ENCODE peak calls at places on chromosomes 11 and 22, in seven cellular contexts. O is coronary artery, A is dorsolateral prefrontal cortex, H is astrocyte, X is A549, P is transverse colon, N is small intestine. C is an unnamed sample.

GRCh38 chr11:61958590-61958989 is 8.4 kb downstream of the BEST1 start:
- DNase-seq in O (no peak), A (no peak), H (no peak), X (no peak), P (no peak), N (no peak), C (no peak)

GRCh38 chr11:16096336-16096735 is 260.0 kb downstream of the SOX6 start:
- DNase-seq in O (no peak), A (no peak), H (peak), X (no peak), P (no peak), N (no peak), C (no peak)

GRCh38 chr22:44182591-44183588 is 2.2 kb downstream of the PARVG start:
- DNase-seq in O (no peak), A (no peak), H (no peak), X (no peak), P (peak), N (peak), C (peak)

GRCh38 chr22:33110562-33111163 is 52.5 kb upstream of the SYN3 start:
- DNase-seq in O (no peak), A (peak), H (no peak), X (no peak), P (no peak), N (no peak), C (no peak)

GRCh38 chr11:121157756-121158155 is 56.7 kb downstream of the TECTA start:
- DNase-seq in O (no peak), A (no peak), H (no peak), X (no peak), P (no peak), N (no peak), C (no peak)

GRCh38 chr11:9060700-9061111 is 30.7 kb downstream of the SCUBE2 start:
- DNase-seq in O (no peak), A (no peak), H (no peak), X (peak), P (no peak), N (no peak), C (no peak)

GRCh38 chr11:92580931-92581330 is 356.3 kb downstream of the FAT3 start:
- DNase-seq in O (no peak), A (no peak), H (no peak), X (no peak), P (no peak), N (no peak), C (no peak)

GRCh38 chr11:35134403-35135126 is 4.4 kb upstream of the CD44 start:
- DNase-seq in O (no peak), A (no peak), H (no peak), X (no peak), P (no peak), N (no peak), C (no peak)

GRCh38 chr11:129911298-129911697 is 15.9 kb upstream of the NFRKB start:
- DNase-seq in O (no peak), A (no peak), H (no peak), X (no peak), P (no peak), N (no peak), C (no peak)

GRCh38 chr11:24240496-24240895 is 256.4 kb upstream of the LUZP2 start:
- DNase-seq in O (no peak), A (no peak), H (no peak), X (no peak), P (no peak), N (no peak), C (no peak)

GRCh38 chr11:6703247-6704063 is 20.3 kb upstream of the MRPL17 start:
- DNase-seq in O (no peak), A (peak), H (peak), X (peak), P (peak), N (peak), C (peak)

GRCh38 chr11:69148377-69148762 is 7.4 kb upstream of the SMIM38 start:
- DNase-seq in O (no peak), A (no peak), H (no peak), X (no peak), P (no peak), N (no peak), C (no peak)

GRCh38 chr11:32432565-32433248 is 2.6 kb downstream of the WT1 start:
- DNase-seq in O (no peak), A (no peak), H (no peak), X (no peak), P (no peak), N (no peak), C (no peak)

GRCh38 chr22:50545522-50546325 is at the start of gene KLHDC7B:
- DNase-seq in O (no peak), A (no peak), H (no peak), X (no peak), P (no peak), N (no peak), C (no peak)

GRCh38 chr11:71139516-71140205 is 112.7 kb downstream of the SHANK2 start:
- DNase-seq in O (no peak), A (peak), H (no peak), X (no peak), P (no peak), N (peak), C (no peak)

GRCh38 chr11:15114501-15115475 is at the start of gene INSC:
- DNase-seq in O (no peak), A (no peak), H (no peak), X (no peak), P (no peak), N (no peak), C (no peak)

GRCh38 chr11:57324154-57324885 is 432 bp downstream of the TNKS1BP1 start:
- DNase-seq in O (no peak), A (no peak), H (peak), X (peak), P (peak), N (no peak), C (peak)

GRCh38 chr22:39678862-39679490 is 108.4 kb downstream of the CACNA1I start:
- DNase-seq in O (no peak), A (no peak), H (no peak), X (no peak), P (no peak), N (no peak), C (no peak)

GRCh38 chr22:42684462-42685195 is 35.4 kb upstream of the CYB5R3 start:
- DNase-seq in O (no peak), A (no peak), H (peak), X (no peak), P (no peak), N (no peak), C (no peak)

GRCh38 chr11:46345131-46345597 is 2.1 kb upstream of the DGKZ start:
- DNase-seq in O (no peak), A (no peak), H (no peak), X (no peak), P (peak), N (no peak), C (no peak)

GRCh38 chr11:67274768-67275605 is 8.7 kb downstream of the GRK2 start:
- DNase-seq in O (no peak), A (no peak), H (no peak), X (no peak), P (peak), N (no peak), C (no peak)

GRCh38 chr11:67272327-67273259 is 6.3 kb downstream of the GRK2 start:
- DNase-seq in O (no peak), A (no peak), H (no peak), X (no peak), P (peak), N (no peak), C (no peak)

GRCh38 chr11:67271548-67272284 is 5.4 kb downstream of the GRK2 start:
- DNase-seq in O (peak), A (no peak), H (no peak), X (no peak), P (peak), N (peak), C (no peak)

GRCh38 chr11:67271212-67271547 is 4.9 kb downstream of the GRK2 start:
- DNase-seq in O (no peak), A (no peak), H (no peak), X (no peak), P (no peak), N (no peak), C (no peak)

GRCh38 chr11:67273260-67273990 is 7.2 kb downstream of the GRK2 start:
- DNase-seq in O (no peak), A (no peak), H (no peak), X (no peak), P (peak), N (no peak), C (no peak)
- H3K27ac ChIP-seq in O (peak), A (peak), H (no peak), X (no peak), P (peak), N (peak), C (peak)

GRCh38 chr22:37233751-37234631 is 10.1 kb downstream of the RAC2 start:
- DNase-seq in O (no peak), A (no peak), H (no peak), X (no peak), P (peak), N (no peak), C (no peak)
- H3K27ac ChIP-seq in O (no peak), A (no peak), H (no peak), X (peak), P (no peak), N (no peak), C (no peak)

DNA sequence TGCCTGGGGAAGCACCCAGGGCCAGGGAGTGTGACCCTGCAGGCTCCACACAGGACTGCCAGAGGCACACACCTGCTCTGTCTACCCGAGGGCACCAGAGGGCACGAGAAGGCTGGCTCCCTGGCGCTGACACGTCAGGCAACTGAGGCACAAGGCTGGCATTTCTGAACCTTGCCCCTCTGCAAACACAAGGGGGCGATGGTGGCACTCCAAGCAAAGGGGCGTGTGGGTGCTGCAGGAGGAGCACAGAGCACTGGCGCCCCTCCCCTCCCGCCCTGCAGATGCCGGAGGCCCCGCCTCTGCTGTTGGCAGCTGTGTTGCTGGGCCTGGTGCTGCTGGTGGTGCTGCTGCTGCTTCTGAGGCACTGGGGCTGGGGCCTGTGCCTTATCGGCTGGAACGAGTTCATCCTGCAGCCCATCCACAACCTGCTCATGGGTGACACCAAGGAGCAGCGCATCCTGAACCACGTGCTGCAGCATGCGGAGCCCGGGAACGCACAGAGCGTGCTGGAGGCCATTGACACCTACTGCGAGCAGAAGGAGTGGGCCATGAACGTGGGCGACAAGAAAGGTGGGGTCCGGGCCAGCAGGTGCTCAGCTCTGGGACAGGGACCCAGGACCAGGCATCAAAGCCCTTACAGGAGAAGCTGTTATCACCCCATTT is 20.8 kb upstream of the TXNRD2 start:
- DNase-seq in O (no peak), A (peak), H (peak), X (peak), P (peak), N (peak), C (peak)
- H3K27ac ChIP-seq in O (no peak), A (peak), H (peak), X (no peak), P (peak), N (peak), C (peak)

GRCh38 chr11:65376138-65376713 is 6.2 kb downstream of the SLC25A45 start:
- DNase-seq in O (no peak), A (no peak), H (no peak), X (no peak), P (no peak), N (no peak), C (no peak)

GRCh38 chr11:65377036-65377435 is 5.4 kb downstream of the SLC25A45 start:
- DNase-seq in O (no peak), A (no peak), H (no peak), X (no peak), P (no peak), N (no peak), C (no peak)

GRCh38 chr11:65377777-65378176 is 4.7 kb downstream of the SLC25A45 start:
- DNase-seq in O (no peak), A (no peak), H (no peak), X (no peak), P (no peak), N (no peak), C (no peak)

GRCh38 chr11:65373839-65374580 is 8.4 kb downstream of the SLC25A45 start:
- DNase-seq in O (no peak), A (no peak), H (no peak), X (no peak), P (no peak), N (no peak), C (no peak)

DNA sequence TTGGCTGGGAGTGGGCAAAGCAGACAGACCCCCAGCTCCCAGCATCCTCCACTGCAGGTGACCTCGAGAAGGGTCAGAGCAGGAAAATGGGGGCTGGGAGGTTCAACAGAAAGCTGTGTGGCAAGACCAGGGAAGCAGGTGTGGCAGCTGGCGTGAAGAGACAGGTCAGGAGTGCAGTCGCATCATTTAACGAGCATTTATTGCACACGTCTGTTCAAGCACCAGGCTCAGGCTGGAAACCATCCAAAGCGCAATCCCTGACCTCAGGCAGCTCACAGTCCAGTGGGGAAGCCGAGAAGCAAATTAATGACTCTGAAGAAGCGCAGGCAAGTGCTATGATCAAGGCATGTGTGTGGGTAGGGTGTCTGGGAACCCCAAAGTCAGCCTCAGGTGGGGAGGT is 7.4 kb downstream of the SLC25A45 start:
- DNase-seq in O (no peak), A (no peak), H (no peak), X (no peak), P (peak), N (peak), C (peak)
- H3K27ac ChIP-seq in O (no peak), A (no peak), H (no peak), X (peak), P (no peak), N (peak), C (no peak)

GRCh38 chr22:16804882-16805281 is 20.3 kb downstream of the XKR3 start:
- DNase-seq in O (no peak), A (no peak), H (no peak), X (no peak), P (no peak), N (no peak), C (no peak)
- H3K27ac ChIP-seq in O (no peak), A (no peak), H (no peak), X (no peak), P (no peak), N (no peak), C (no peak)

GRCh38 chr11:97764193-97764592 is 1256.6 kb upstream of the CNTN5 start:
- DNase-seq in O (no peak), A (no peak), H (no peak), X (no peak), P (no peak), N (no peak), C (no peak)
- H3K27ac ChIP-seq in O (no peak), A (no peak), H (no peak), X (no peak), P (no peak), N (no peak), C (no peak)

GRCh38 chr11:1547467-1548098 is 24.5 kb downstream of the DUSP8 start:
- DNase-seq in O (no peak), A (no peak), H (no peak), X (no peak), P (no peak), N (no peak), C (no peak)

GRCh38 chr11:1549355-1550330 is 22.4 kb downstream of the DUSP8 start:
- DNase-seq in O (no peak), A (peak), H (no peak), X (no peak), P (no peak), N (no peak), C (no peak)

GRCh38 chr11:1546536-1547466 is 25.3 kb downstream of the DUSP8 start:
- DNase-seq in O (no peak), A (no peak), H (no peak), X (peak), P (peak), N (peak), C (peak)

GRCh38 chr11:1546077-1546535 is 26.0 kb downstream of the DUSP8 start:
- DNase-seq in O (no peak), A (no peak), H (no peak), X (no peak), P (peak), N (peak), C (peak)

DNA sequence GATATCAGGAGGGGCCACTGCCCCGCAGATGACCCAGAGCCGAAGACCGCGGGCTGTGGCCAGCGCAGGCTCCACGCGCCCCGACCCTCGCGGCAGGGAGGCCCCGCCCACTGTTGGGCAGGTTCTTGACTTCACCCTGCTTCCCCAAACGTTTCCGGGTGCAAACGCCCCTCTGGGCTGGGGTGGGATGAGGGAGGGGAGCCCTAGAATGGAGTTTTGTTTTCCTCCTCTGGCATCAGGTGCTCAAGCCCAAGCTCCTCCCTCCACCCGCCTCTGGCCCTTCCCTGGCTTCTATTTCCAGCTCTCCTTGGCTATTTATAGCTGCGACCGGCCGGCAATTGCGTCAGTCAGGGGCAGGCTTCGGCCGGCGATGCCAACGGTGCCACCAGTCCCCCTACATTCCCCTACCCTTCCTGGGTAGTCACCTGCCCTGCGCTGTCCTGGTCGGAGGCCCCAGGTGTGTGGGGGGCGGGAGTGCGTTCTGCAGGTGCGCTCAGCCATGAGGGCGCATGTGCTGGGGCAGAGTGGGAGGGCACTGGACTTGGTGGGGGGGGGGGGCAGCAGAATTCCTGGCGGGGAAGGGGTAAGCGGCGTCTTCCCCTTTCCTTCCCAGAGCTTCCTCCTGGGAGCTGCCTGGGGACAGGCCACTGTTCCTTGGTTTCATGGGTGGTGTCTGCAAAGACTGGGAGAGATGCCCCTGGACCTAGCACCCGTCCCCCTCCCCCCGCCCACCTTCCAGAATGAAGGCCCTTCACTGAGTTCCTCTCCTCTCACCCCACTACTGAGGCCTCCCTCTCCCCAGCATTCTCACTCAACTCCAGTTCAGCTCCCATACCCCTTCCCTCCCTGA is 23.6 kb downstream of the DUSP8 start:
- DNase-seq in O (peak), A (peak), H (peak), X (peak), P (peak), N (peak), C (peak)
- H3K27ac ChIP-seq in O (peak), A (peak), H (no peak), X (peak), P (peak), N (no peak), C (peak)

DNA sequence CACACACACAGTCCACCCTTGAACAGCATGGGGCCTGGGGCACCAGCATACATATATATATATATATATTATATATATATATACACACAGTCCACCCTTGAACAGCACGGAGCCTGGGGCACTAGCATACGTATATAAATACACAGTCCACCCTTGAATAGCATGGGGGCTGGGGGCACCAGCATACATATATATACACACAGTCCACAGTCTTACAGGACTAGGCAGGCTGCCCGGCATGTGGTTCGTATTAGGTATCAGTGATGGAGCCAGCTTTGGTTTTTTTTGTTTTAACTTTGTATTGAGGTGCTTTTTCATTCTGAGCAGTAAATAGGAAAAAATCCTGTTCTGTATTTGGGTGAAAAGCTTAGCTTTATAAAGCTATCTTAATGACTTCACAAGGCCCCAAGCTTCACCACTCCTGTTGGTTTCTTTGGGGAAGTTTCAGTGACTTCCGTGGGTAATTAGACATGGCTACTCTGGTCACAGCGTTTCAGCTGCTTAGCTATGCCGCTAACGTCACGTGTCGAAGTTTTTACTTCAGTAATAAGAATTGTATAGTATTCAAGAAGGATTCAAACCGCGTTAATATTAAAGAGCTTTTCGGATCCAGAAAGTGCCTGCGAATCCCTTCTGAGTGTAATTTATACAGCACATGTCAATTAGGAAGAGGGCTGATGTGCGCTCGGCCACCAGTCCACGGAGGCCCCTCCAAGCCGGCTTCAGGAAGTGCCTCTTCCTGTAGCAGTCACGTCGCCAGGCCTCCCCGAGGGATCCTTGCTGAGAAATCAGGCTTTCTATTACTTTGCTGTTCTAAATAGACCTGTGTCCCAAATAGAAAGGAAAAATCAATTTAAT is 179.7 kb downstream of the TBC1D22A start:
- DNase-seq in O (no peak), A (no peak), H (no peak), X (no peak), P (no peak), N (no peak), C (peak)
- H3K27ac ChIP-seq in O (peak), A (no peak), H (no peak), X (no peak), P (peak), N (peak), C (no peak)

C was measured in colonic mucosa.